ENCODE peak calls at places on chromosomes 13 and 19, in nine cellular contexts. P, M, I, N, H, A, R, W and D are unnamed samples.

GRCh38 chr19:45659096-45659729 is 8.8 kb upstream of the GIPR start:
- DNase-seq in P (no peak), M (no peak), I (no peak), N (no peak), H (no peak), A (no peak), R (no peak), W (no peak), D (no peak)

GRCh38 chr19:44142014-44142523 is 715 bp downstream of the ZNF234 start:
- DNase-seq in P (peak), M (peak), I (no peak), N (no peak), H (no peak), A (peak), R (no peak), W (no peak), D (no peak)

GRCh38 chr19:54449701-54450069 is 686 bp downstream of the LENG8 start:
- DNase-seq in P (no peak), M (no peak), I (no peak), N (no peak), H (no peak), A (no peak), R (no peak), W (no peak), D (no peak)

GRCh38 chr19:46766569-46767317 is 20.5 kb upstream of the STRN4 start:
- DNase-seq in P (peak), M (no peak), I (no peak), N (peak), H (peak), A (peak), R (peak), W (peak), D (no peak)

GRCh38 chr19:45954132-45954531 is 19.5 kb downstream of the NOVA2 start:
- DNase-seq in P (no peak), M (no peak), I (no peak), N (no peak), H (no peak), A (no peak), R (no peak), W (no peak), D (no peak)

GRCh38 chr19:17311455-17312248 is 2.3 kb downstream of the DDA1 start:
- DNase-seq in P (no peak), M (no peak), I (no peak), N (no peak), H (no peak), A (no peak), R (no peak), W (no peak), D (no peak)

GRCh38 chr19:13864513-13865242 is 12.3 kb upstream of the NANOS3 start:
- DNase-seq in P (no peak), M (no peak), I (no peak), N (no peak), H (no peak), A (no peak), R (no peak), W (no peak), D (no peak)

GRCh38 chr19:14410054-14410774 is 8.9 kb downstream of the DDX39A start:
- DNase-seq in P (no peak), M (no peak), I (no peak), N (peak), H (peak), A (peak), R (no peak), W (peak), D (no peak)

GRCh38 chr13:75566658-75567057 is 17.1 kb downstream of the UCHL3 start:
- DNase-seq in P (no peak), M (no peak), I (no peak), N (no peak), H (no peak), A (no peak), R (no peak), W (no peak), D (no peak)

GRCh38 chr19:29715695-29716581 is 877 bp upstream of the C19orf12 start:
- DNase-seq in P (peak), M (no peak), I (no peak), N (no peak), H (no peak), A (no peak), R (no peak), W (no peak), D (no peak)

GRCh38 chr13:26219726-26220125 is 2.4 kb downstream of the RNF6 start:
- DNase-seq in P (no peak), M (no peak), I (no peak), N (no peak), H (no peak), A (no peak), R (no peak), W (no peak), D (no peak)

GRCh38 chr19:29917911-29918310 is 24.1 kb upstream of the URI1 start:
- DNase-seq in P (no peak), M (no peak), I (no peak), N (no peak), H (no peak), A (no peak), R (no peak), W (no peak), D (no peak)

GRCh38 chr13:29846475-29847256 is 3.8 kb downstream of the UBL3 start:
- DNase-seq in P (no peak), M (no peak), I (no peak), N (no peak), H (no peak), A (no peak), R (no peak), W (no peak), D (no peak)

GRCh38 chr19:4909172-4909896 is at the start of gene UHRF1:
- DNase-seq in P (peak), M (no peak), I (peak), N (no peak), H (no peak), A (no peak), R (no peak), W (no peak), D (no peak)

GRCh38 chr19:29596885-29597525 is 9.1 kb upstream of the POP4 start:
- DNase-seq in P (no peak), M (no peak), I (no peak), N (no peak), H (no peak), A (no peak), R (no peak), W (no peak), D (no peak)

GRCh38 chr19:18278521-18279265 is 2.7 kb downstream of the JUND start:
- DNase-seq in P (peak), M (no peak), I (no peak), N (peak), H (peak), A (no peak), R (no peak), W (peak), D (no peak)

GRCh38 chr19:27774827-27775226 is 1438.1 kb downstream of the UQCRFS1 start:
- DNase-seq in P (peak), M (no peak), I (no peak), N (no peak), H (no peak), A (no peak), R (no peak), W (no peak), D (no peak)

GRCh38 chr13:71580614-71581013 is 286.4 kb downstream of the DACH1 start:
- DNase-seq in P (no peak), M (no peak), I (no peak), N (no peak), H (no peak), A (no peak), R (no peak), W (no peak), D (no peak)

GRCh38 chr13:39133781-39134180 is 95.5 kb downstream of the NHLRC3 start:
- DNase-seq in P (no peak), M (no peak), I (no peak), N (no peak), H (no peak), A (no peak), R (no peak), W (no peak), D (no peak)

GRCh38 chr13:40920826-40921225 is 98.3 kb downstream of the ELF1 start:
- DNase-seq in P (no peak), M (no peak), I (no peak), N (no peak), H (no peak), A (no peak), R (no peak), W (no peak), D (no peak)

GRCh38 chr13:113669231-113669870 is 2.3 kb downstream of the GRK1 start:
- DNase-seq in P (no peak), M (peak), I (no peak), N (no peak), H (no peak), A (no peak), R (no peak), W (no peak), D (no peak)

GRCh38 chr13:27403727-27404385 is 20.6 kb upstream of the GTF3A start:
- DNase-seq in P (no peak), M (no peak), I (no peak), N (no peak), H (no peak), A (no peak), R (no peak), W (no peak), D (no peak)

GRCh38 chr19:899363-900301 is 6.3 kb downstream of the RNU6-9 start:
- DNase-seq in P (peak), M (no peak), I (no peak), N (no peak), H (no peak), A (no peak), R (no peak), W (no peak), D (no peak)

GRCh38 chr13:54029720-54030119 is 1001.1 kb downstream of the OLFM4 start:
- DNase-seq in P (no peak), M (no peak), I (no peak), N (no peak), H (no peak), A (no peak), R (no peak), W (no peak), D (no peak)

GRCh38 chr19:11405846-11406643 is 13.1 kb downstream of the RGL3 start:
- DNase-seq in P (peak), M (no peak), I (no peak), N (no peak), H (peak), A (no peak), R (no peak), W (no peak), D (no peak)

GRCh38 chr13:104431895-104432294 is 1365.7 kb upstream of the SLC10A2 start:
- DNase-seq in P (no peak), M (no peak), I (no peak), N (no peak), H (no peak), A (no peak), R (no peak), W (no peak), D (no peak)

GRCh38 chr13:113528101-113528797 is 37.7 kb upstream of the DCUN1D2 start:
- DNase-seq in P (no peak), M (no peak), I (no peak), N (no peak), H (no peak), A (no peak), R (no peak), W (no peak), D (no peak)

GRCh38 chr19:581399-582111 is 8.1 kb upstream of the HCN2 start:
- DNase-seq in P (no peak), M (no peak), I (no peak), N (no peak), H (no peak), A (no peak), R (no peak), W (no peak), D (no peak)